ENCODE peak calls at places on chromosomes 2 and 18, in eight cellular contexts. O is putamen; A is activated CD4-positive, alpha-beta memory T cell treated with anti-CD3 and anti-CD28 coated beads, Interleukin-2, amount 10 ng/mL, durations not matched to agents 7 days and 5 days; H is sciatic nerve; E is thoracic aorta; W is stimulated activated CD4-positive, alpha-beta T cell treated with anti-CD3 and anti-CD28 coated beads, TNF-alpha, amount 100 ng/mL, for 4 hours; N is keratinocyte; C is activated CD8-positive, alpha-beta memory T cell treated with anti-CD3 and anti-CD28 coated beads, Interleukin-2, amount 50 U/mL, for 48 hours. T is an unnamed sample.

GRCh38 chr2:85792783-85793441 is 39.1 kb downstream of the ATOH8 start:
- DNase-seq in O (no peak), A (no peak), H (no peak), E (no peak), W (no peak), N (no peak), C (no peak), T (peak)

GRCh38 chr2:190767821-190768220 is 112.8 kb upstream of the GLS start:
- DNase-seq in O (no peak), A (no peak), H (no peak), E (no peak), W (no peak), N (no peak), C (no peak), T (no peak)

GRCh38 chr2:230795856-230796255 is 68.9 kb upstream of the ITM2C start:
- DNase-seq in O (no peak), A (no peak), H (no peak), E (no peak), W (no peak), N (no peak), C (no peak), T (no peak)

GRCh38 chr18:26405190-26405781 is 143.1 kb downstream of the KCTD1 start:
- DNase-seq in O (peak), A (no peak), H (no peak), E (no peak), W (no peak), N (no peak), C (no peak), T (no peak)

GRCh38 chr2:23404426-23404825 is 19.4 kb downstream of the KLHL29 start:
- DNase-seq in O (no peak), A (no peak), H (no peak), E (no peak), W (no peak), N (no peak), C (no peak), T (no peak)

GRCh38 chr2:100708333-100708732 is 111.6 kb upstream of the NPAS2 start:
- DNase-seq in O (no peak), A (no peak), H (no peak), E (no peak), W (no peak), N (no peak), C (no peak), T (no peak)

GRCh38 chr2:133532919-133533318 is 35.3 kb downstream of the NCKAP5 start:
- DNase-seq in O (no peak), A (no peak), H (no peak), E (no peak), W (no peak), N (peak), C (no peak), T (no peak)

GRCh38 chr2:101406867-101407266 is 19.6 kb upstream of the CREG2 start:
- DNase-seq in O (no peak), A (no peak), H (no peak), E (no peak), W (no peak), N (peak), C (no peak), T (no peak)

GRCh38 chr2:238693337-238694093 is 154.4 kb upstream of the TWIST2 start:
- DNase-seq in O (no peak), A (no peak), H (no peak), E (no peak), W (no peak), N (no peak), C (no peak), T (no peak)

GRCh38 chr2:121575800-121576199 is 45.1 kb downstream of the RNU4ATAC start:
- DNase-seq in O (no peak), A (no peak), H (no peak), E (no peak), W (no peak), N (no peak), C (no peak), T (no peak)

GRCh38 chr2:16635796-16636699 is 29.6 kb downstream of the CYRIA start:
- DNase-seq in O (peak), A (no peak), H (no peak), E (no peak), W (no peak), N (no peak), C (no peak), T (no peak)

GRCh38 chr2:233972941-233973575 is 55.9 kb downstream of the TRPM8 start:
- DNase-seq in O (no peak), A (no peak), H (no peak), E (no peak), W (no peak), N (no peak), C (peak), T (no peak)

GRCh38 chr2:149586898-149587219 is 716 bp downstream of the MMADHC start:
- DNase-seq in O (peak), A (no peak), H (no peak), E (no peak), W (no peak), N (no peak), C (no peak), T (no peak)

T was measured in chondrocyte.